ENCODE peak calls at places on chromosomes 13 and 19, in four cellular contexts. O is glutamatergic neuron, H is A549, K is endothelial cell. V is an unnamed sample.

GRCh38 chr19:27962260-27962659 is 1250.7 kb downstream of the UQCRFS1 start:
- DNase-seq in O (no peak), K (no peak), H (no peak), V (no peak)

GRCh38 chr13:114118086-114118762 is 14.2 kb downstream of the RASA3 start:
- DNase-seq in O (no peak), H (peak; percentile 56), K (no peak), V (no peak)

GRCh38 chr19:41186971-41187883 is 5.8 kb upstream of the CYP2S1 start:
- DNase-seq in H (no peak), O (no peak), K (no peak), V (no peak)

GRCh38 chr13:43846496-43846895 is 33.0 kb downstream of the CCDC122 start:
- DNase-seq in H (no peak), O (no peak), K (no peak), V (peak; percentile 87)

GRCh38 chr13:35784286-35784951 is 307.9 kb upstream of the MAB21L1 start:
- DNase-seq in H (no peak), O (no peak), K (no peak), V (no peak)

GRCh38 chr13:99500839-99501134 is 485 bp upstream of the TM9SF2 start:
- DNase-seq in K (peak; percentile 3), H (no peak), O (no peak), V (no peak)

GRCh38 chr13:35760678-35761308 is 284.3 kb upstream of the MAB21L1 start:
- DNase-seq in H (no peak), O (no peak), K (no peak), V (no peak)

GRCh38 chr19:46134527-46134926 is 10.0 kb upstream of the IGFL3 start:
- DNase-seq in H (no peak), O (no peak), K (no peak), V (peak; percentile 17)

GRCh38 chr19:37902668-37903067 is 3.7 kb downstream of the WDR87 start:
- DNase-seq in H (peak; percentile 92), K (peak; percentile 87), O (peak; percentile 88), V (peak; percentile 80)

GRCh38 chr13:114000151-114001040 is 26.5 kb upstream of the C13orf46 start:
- DNase-seq in H (no peak), O (no peak), K (no peak), V (no peak)

GRCh38 chr13:112746044-112746443 is 56.2 kb downstream of the ATP11A start:
- DNase-seq in K (no peak), H (no peak), O (no peak), V (no peak)

GRCh38 chr19:49957262-49957915 is 3.6 kb downstream of the SIGLEC11 start:
- DNase-seq in K (no peak), O (no peak), H (no peak), V (no peak)

GRCh38 chr13:48902421-48902820 is 73.3 kb upstream of the FNDC3A start:
- DNase-seq in K (no peak), O (peak; percentile 70), H (no peak), V (peak; percentile 56)

GRCh38 chr19:17340302-17340870 is 3.0 kb downstream of the GTPBP3 start:
- DNase-seq in K (no peak), O (no peak), H (peak; percentile 47), V (no peak)

GRCh38 chr19:41993612-41994483 is at the start of gene ATP1A3:
- DNase-seq in H (peak; percentile 68), K (peak; percentile 47), O (peak; percentile 86), V (peak; percentile 37)

GRCh38 chr19:7554565-7554964 is 19.0 kb downstream of the PNPLA6 start:
- DNase-seq in O (no peak), K (no peak), H (no peak), V (no peak)

GRCh38 chr19:2061936-2062729 is 11.1 kb upstream of the MKNK2 start:
- DNase-seq in O (no peak), K (no peak), H (no peak), V (no peak)

GRCh38 chr13:113474179-113474578 is 16.3 kb downstream of the DCUN1D2 start:
- DNase-seq in H (no peak), K (no peak), O (no peak), V (peak; percentile 95)

GRCh38 chr19:52896431-52897148 is 845 bp downstream of the ZNF320 start:
- DNase-seq in K (peak; percentile 28), H (no peak), O (peak; percentile 50), V (peak; percentile 28)

GRCh38 chr19:1491114-1491848 is at the start of gene REEP6:
- DNase-seq in K (no peak), O (no peak), H (no peak), V (no peak)

GRCh38 chr13:63435668-63436275 is 2020.1 kb upstream of the PCDH20 start:
- DNase-seq in O (no peak), K (no peak), H (peak; percentile 68), V (peak; percentile 84)

GRCh38 chr13:41271456-41272285 is 8.3 kb upstream of the MTRF1 start:
- DNase-seq in K (no peak), O (no peak), H (no peak), V (no peak)

GRCh38 chr13:114099191-114099590 is 33.2 kb downstream of the RASA3 start:
- DNase-seq in K (no peak), O (peak; percentile 77), H (peak; percentile 76), V (peak; percentile 96)

GRCh38 chr13:46551410-46552301 is 1.3 kb upstream of the LRCH1 start:
- DNase-seq in K (peak; percentile 84), H (peak; percentile 79), O (peak; percentile 89), V (peak; percentile 77)

GRCh38 chr13:45121421-45121820 is 1.1 kb downstream of the GTF2F2 start:
- DNase-seq in K (no peak), H (peak; percentile 12), O (no peak), V (peak; percentile 58)

GRCh38 chr13:45119990-45120864 is at the start of gene GTF2F2:
- DNase-seq in O (peak; percentile 91), H (peak; percentile 83), K (peak; percentile 86), V (peak; percentile 92)

GRCh38 chr13:45122941-45123340 is 2.6 kb downstream of the GTF2F2 start:
- DNase-seq in O (no peak), K (no peak), H (no peak), V (no peak)

GRCh38 chr13:45120967-45121366 is 657 bp downstream of the GTF2F2 start:
- DNase-seq in H (no peak), O (no peak), K (no peak), V (no peak)

GRCh38 chr13:45119469-45119989 is 781 bp upstream of the GTF2F2 start:
- DNase-seq in H (no peak), O (no peak), K (no peak), V (peak; percentile 87)
- TF ChIP-seq CTCF in H (no peak), O (no peak), K (no peak), V (no peak)

GRCh38 chr19:30664358-30665058 is 292.3 kb downstream of the ZNF536 start:
- DNase-seq in H (peak; percentile 31), O (no peak), K (no peak), V (peak; percentile 3)
- TF ChIP-seq CTCF in H (peak; percentile 42), O (peak; percentile 58), K (peak; percentile 56), V (peak; percentile 16)

DNA sequence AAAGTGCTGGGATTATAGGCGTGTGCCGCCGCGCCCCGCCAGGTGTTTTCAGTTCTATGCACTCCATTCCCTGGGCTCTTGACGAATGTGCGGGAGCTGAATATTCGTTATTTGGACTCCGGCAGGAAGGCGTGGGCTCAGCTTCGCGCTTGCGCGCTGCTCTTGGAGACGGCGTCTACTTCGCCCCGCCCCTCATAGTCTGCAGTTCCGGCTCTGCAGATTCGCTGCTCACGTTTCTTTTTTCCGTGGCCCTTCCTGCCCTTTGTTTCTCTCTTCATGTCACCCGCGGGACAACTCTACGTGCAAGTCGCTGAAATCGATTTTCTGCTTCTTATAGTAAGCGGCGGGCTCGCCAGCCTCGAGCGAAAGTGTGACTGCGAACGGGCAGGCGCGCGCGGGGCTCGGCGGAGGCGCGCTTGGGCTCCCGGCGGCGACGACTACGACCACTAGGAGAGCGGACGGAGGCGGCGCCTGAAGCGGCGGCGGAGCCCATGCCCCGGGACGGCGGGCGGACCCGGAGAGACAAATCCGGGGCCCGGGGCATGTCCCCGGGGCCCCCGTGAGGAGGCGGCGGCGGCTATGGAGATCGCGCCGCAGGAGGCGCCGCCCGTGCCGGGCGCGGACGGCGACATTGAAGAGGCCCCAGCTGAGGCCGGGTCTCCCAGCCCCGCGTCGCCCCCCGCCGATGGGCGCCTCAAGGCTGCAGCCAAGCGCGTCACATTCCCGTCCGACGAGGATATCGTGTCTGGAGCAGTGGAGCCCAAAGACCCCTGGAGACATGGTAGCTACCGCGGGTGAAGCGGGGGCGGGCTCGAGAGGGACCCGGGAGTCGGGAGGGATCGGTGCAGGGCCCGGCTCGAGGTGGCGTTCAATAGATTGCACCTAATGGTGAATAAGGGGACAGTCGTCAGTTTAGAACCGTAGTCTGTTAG is at the start of gene PPP1R37:
- DNase-seq in H (peak; percentile 99), O (peak; percentile 92), K (peak; percentile 86), V (peak; percentile 98)
- TF ChIP-seq CTCF in H (peak; percentile 18), O (no peak), K (peak; percentile 28), V (peak; percentile 30)

DNA sequence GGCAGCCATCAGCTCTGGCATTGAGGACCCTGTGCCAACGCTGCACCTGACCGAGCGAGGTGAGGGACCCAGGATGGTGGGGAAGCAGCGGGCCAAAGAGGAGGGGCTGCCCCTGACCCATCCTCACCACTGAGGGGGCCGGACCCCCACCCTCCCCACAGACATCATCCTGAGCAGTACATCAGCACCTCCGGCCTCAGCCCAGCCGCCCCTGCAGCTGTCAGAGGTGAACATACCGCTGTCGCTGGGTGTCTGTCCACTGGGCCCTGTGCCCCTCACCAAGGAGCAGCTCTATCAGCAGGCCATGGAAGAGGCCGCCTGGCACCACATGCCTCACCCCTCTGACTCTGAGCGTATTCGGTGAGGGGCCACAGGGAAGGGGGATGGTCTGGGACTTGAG is 7.3 kb downstream of the LENG1 start:
- DNase-seq in H (no peak), K (no peak), O (no peak), V (no peak)
- TF ChIP-seq CTCF in H (no peak), K (no peak), O (no peak), V (no peak)

GRCh38 chr19:4602173-4602788 is 37.0 kb upstream of the TNFAIP8L1 start:
- DNase-seq in O (no peak), K (no peak), H (no peak), V (no peak)
- TF ChIP-seq CTCF in O (no peak), K (no peak), H (no peak), V (no peak)

DNA sequence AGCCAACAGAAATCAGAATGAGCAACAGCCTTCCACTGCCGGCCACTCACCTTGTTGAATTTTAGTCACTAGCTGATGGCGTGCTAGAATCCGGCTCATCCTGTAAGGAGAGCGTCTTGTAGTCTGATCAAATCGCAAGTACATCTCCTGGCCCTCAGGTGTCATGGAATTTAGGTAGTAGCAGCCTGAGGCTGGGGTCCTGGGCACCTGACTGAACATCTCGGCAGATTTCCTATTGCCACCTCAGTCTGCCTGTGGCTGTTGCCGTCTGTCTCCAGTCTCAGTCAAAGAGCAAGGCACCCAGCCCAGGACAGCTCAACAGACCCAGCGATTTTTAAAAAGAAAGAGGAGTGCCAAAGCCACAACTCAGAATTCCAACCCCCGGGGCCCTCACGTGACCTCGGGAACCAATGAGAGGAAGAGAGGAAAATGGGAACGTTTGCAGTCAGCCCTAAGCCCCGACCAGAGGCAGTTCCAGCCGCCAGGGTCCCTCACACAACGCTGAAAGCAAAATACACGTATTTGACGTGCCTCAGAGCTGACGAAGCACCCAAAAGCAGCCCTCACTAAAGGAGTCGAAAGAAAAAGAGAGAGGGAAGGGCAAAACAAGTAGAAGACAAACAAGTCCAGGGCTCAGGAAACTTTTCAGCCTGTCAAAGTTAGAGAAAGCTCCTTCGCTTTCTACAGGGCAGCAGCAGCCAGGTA is at the start of gene STARD13:
- DNase-seq in O (peak; percentile 81), K (peak; percentile 83), H (peak; percentile 84), V (peak; percentile 98)
- TF ChIP-seq CTCF in O (no peak), K (no peak), H (no peak), V (peak; percentile 54)